ENCODE peak calls at places on chromosomes 4 and X, in nine cellular contexts. X is brain microvascular endothelial cell; Z is non-pigmented ciliary epithelial cell; W is dorsolateral prefrontal cortex; N is T-helper 17 cell; C is stimulated activated CD8-positive, alpha-beta memory T cell treated with anti-CD3 and anti-CD28 coated beads, Interleukin-7, amount 100 ng/mL, for 24 hours; V is DMS153; K is NCI-H2081; I is K562. B is an unnamed sample.

GRCh38 chr4:3773552-3774001 is 7.4 kb downstream of the ADRA2C start:
- DNase-seq in C (no peak), I (no peak), V (no peak), K (no peak), Z (no peak), X (no peak), W (no peak), N (no peak), B (no peak)

GRCh38 chr4:22233257-22233656 is 282.6 kb downstream of the ADGRA3 start:
- DNase-seq in V (no peak), X (no peak), N (no peak), W (no peak), I (no peak), Z (no peak), K (no peak), C (no peak), B (no peak)

GRCh38 chr4:74654230-74654681 is 140.1 kb downstream of the BTC start:
- DNase-seq in N (no peak), I (no peak), K (no peak), X (peak; percentile 51), W (no peak), Z (peak; percentile 45), V (no peak), C (no peak), B (no peak)

GRCh38 chrX:7108995-7109634 is 38.4 kb upstream of the STS start:
- DNase-seq in K (no peak), W (no peak), N (no peak), Z (no peak), V (no peak), X (no peak), C (no peak), I (no peak), B (no peak)

GRCh38 chrX:2324116-2324515 is 176.7 kb downstream of the DHRSX start:
- DNase-seq in V (no peak), W (no peak), C (no peak), Z (no peak), X (no peak), N (no peak), I (no peak), K (no peak), B (no peak)

GRCh38 chr4:40672528-40673522 is 43.2 kb upstream of the RBM47 start:
- DNase-seq in W (no peak), C (peak; percentile 5), I (peak; percentile 36), Z (peak; percentile 100), N (no peak), K (no peak), V (no peak), X (peak; percentile 94), B (peak; percentile 6)

GRCh38 chrX:109774706-109775105 is 41.6 kb upstream of the ACSL4 start:
- DNase-seq in C (no peak), W (no peak), K (no peak), V (no peak), Z (peak; percentile 48), N (no peak), I (peak; percentile 64), X (peak; percentile 71), B (peak; percentile 93)

GRCh38 chr4:8538703-8539567 is 41.3 kb upstream of the GPR78 start:
- DNase-seq in K (no peak), V (no peak), N (no peak), W (peak; percentile 35), I (no peak), Z (no peak), C (no peak), X (peak; percentile 56), B (no peak)

GRCh38 chrX:42396136-42396535 is 381.8 kb downstream of the PPP1R2C start:
- DNase-seq in X (no peak), N (no peak), I (no peak), V (no peak), C (no peak), Z (no peak), W (no peak), K (no peak), B (no peak)

GRCh38 chr4:149102765-149103164 is 660.6 kb upstream of the NR3C2 start:
- DNase-seq in C (no peak), W (no peak), I (no peak), Z (no peak), V (no peak), K (no peak), X (no peak), N (no peak), B (no peak)

GRCh38 chr4:108144451-108144850 is 24.3 kb downstream of the LEF1 start:
- DNase-seq in N (no peak), W (no peak), Z (no peak), V (no peak), K (no peak), X (no peak), C (no peak), I (peak; percentile 28), B (peak; percentile 4)

B was measured in erythroblast.